ENCODE peak calls at places on chromosomes 3 and 15, in six cellular contexts. K, A, S, C, X and E are unnamed samples.

GRCh38 chr3:111801697-111802655 is 57.1 kb upstream of the PHLDB2 start:
- DNase-seq in X (no peak), A (peak), K (peak), C (peak), S (no peak), E (no peak)

GRCh38 chr15:36208868-36209582 is 370.4 kb upstream of the CDIN1 start:
- DNase-seq in K (peak), X (no peak), S (no peak), C (peak), A (no peak), E (no peak)

GRCh38 chr3:158849747-158850146 is 47.9 kb downstream of the MFSD1 start:
- DNase-seq in K (no peak), C (no peak), S (no peak), X (no peak), A (no peak), E (no peak)

GRCh38 chr3:30655187-30655812 is 48.9 kb downstream of the TGFBR2 start:
- DNase-seq in S (no peak), K (peak), X (no peak), A (peak), C (peak), E (no peak)

GRCh38 chr3:12286927-12287726 is 1.7 kb upstream of the PPARG start:
- DNase-seq in X (peak), S (no peak), C (peak), K (no peak), A (peak), E (peak)

GRCh38 chr3:183493296-183494045 is 62.0 kb downstream of the KLHL6 start:
- DNase-seq in K (no peak), A (peak), S (no peak), X (peak), C (no peak), E (no peak)

GRCh38 chr15:33903661-33904060 is 64.6 kb upstream of the CHRM5 start:
- DNase-seq in X (no peak), A (no peak), C (no peak), S (no peak), K (no peak), E (no peak)

GRCh38 chr3:105187340-105187739 is 179.4 kb upstream of the ALCAM start:
- DNase-seq in S (no peak), X (no peak), C (no peak), A (no peak), K (peak), E (no peak)

GRCh38 chr3:183285828-183286457 is 32.9 kb downstream of the B3GNT5 start:
- DNase-seq in S (no peak), K (peak), C (peak), A (peak), X (no peak), E (peak)

GRCh38 chr3:126970921-126971320 is 12.0 kb upstream of the PLXNA1 start:
- DNase-seq in K (no peak), X (no peak), C (no peak), A (no peak), S (no peak), E (no peak)

GRCh38 chr15:59923508-59923907 is 80.6 kb upstream of the FOXB1 start:
- DNase-seq in A (no peak), K (no peak), S (no peak), X (no peak), C (no peak), E (no peak)

GRCh38 chr15:100727291-100727851 is 125.0 kb downstream of the ASB7 start:
- DNase-seq in C (no peak), X (peak), K (no peak), A (peak), S (no peak), E (no peak)

GRCh38 chr15:60975203-60975602 is 253.9 kb downstream of the RORA start:
- DNase-seq in C (no peak), K (peak), X (no peak), A (no peak), S (no peak), E (no peak)

GRCh38 chr15:69807752-69808151 is 290.0 kb downstream of the TLE3 start:
- DNase-seq in S (no peak), C (peak), K (peak), X (no peak), A (peak), E (no peak)

GRCh38 chr3:117719316-117719926 is 1009.8 kb downstream of the TUSC7 start:
- DNase-seq in X (no peak), K (peak), S (no peak), C (peak), A (peak), E (peak)

GRCh38 chr3:29456901-29457300 is 176.0 kb downstream of the RBMS3 start:
- DNase-seq in C (no peak), K (no peak), A (no peak), X (no peak), S (no peak), E (no peak)

GRCh38 chr3:188594137-188594536 is 440.2 kb downstream of the LPP start:
- DNase-seq in C (peak), S (no peak), A (peak), K (peak), X (no peak), E (peak)

GRCh38 chr3:107666853-107667252 is 144.1 kb downstream of the BBX start:
- DNase-seq in S (no peak), K (no peak), C (no peak), A (peak), X (no peak), E (no peak)

GRCh38 chr15:31870336-31871158 is 159.8 kb upstream of the CHRNA7 start:
- DNase-seq in X (peak), K (peak), C (peak), A (peak), S (peak), E (peak)

GRCh38 chr3:15360786-15361493 is 28.6 kb upstream of the SH3BP5 start:
- DNase-seq in X (no peak), C (no peak), S (no peak), A (no peak), K (peak), E (no peak)

GRCh38 chr3:190345027-190345821 is 23.0 kb upstream of the CLDN1 start:
- DNase-seq in S (no peak), K (peak), X (no peak), A (peak), C (peak), E (peak)

GRCh38 chr3:44530957-44531356 is 24.0 kb upstream of the ZKSCAN7 start:
- DNase-seq in X (no peak), C (no peak), A (no peak), S (no peak), K (no peak), E (no peak)

GRCh38 chr3:89332311-89333159 is 225.1 kb downstream of the EPHA3 start:
- DNase-seq in X (no peak), K (no peak), S (no peak), A (no peak), C (peak), E (no peak)

GRCh38 chr15:96344706-96345559 is 14.4 kb downstream of the NR2F2 start:
- DNase-seq in X (peak), C (peak), A (no peak), K (no peak), S (no peak), E (no peak)

GRCh38 chr15:78455749-78456148 is 17.7 kb downstream of the IREB2 start:
- DNase-seq in X (no peak), A (peak), K (no peak), C (peak), S (no peak), E (no peak)

GRCh38 chr3:127101411-127102067 is 91.4 kb upstream of the PRR23E start:
- DNase-seq in S (no peak), K (no peak), A (no peak), X (no peak), C (no peak), E (no peak)

GRCh38 chr3:141373768-141374526 is 5.6 kb downstream of the ZBTB38 start:
- DNase-seq in C (no peak), K (peak), S (no peak), X (no peak), A (no peak), E (peak)

GRCh38 chr15:69593981-69594966 is 141.7 kb downstream of the RPLP1 start:
- DNase-seq in X (no peak), C (no peak), A (no peak), S (no peak), K (peak), E (no peak)

GRCh38 chr3:195059006-195059350 is 212.0 kb downstream of the XXYLT1 start:
- DNase-seq in X (no peak), K (no peak), C (no peak), S (no peak), A (no peak), E (no peak)

GRCh38 chr15:92880796-92881569 is 19.1 kb upstream of the CHD2 start:
- DNase-seq in X (no peak), K (no peak), A (no peak), C (no peak), S (no peak), E (no peak)

GRCh38 chr3:107431298-107432012 is 54.2 kb downstream of the CCDC54 start:
- DNase-seq in C (peak), A (peak), X (peak), K (peak), S (peak), E (peak)

DNA sequence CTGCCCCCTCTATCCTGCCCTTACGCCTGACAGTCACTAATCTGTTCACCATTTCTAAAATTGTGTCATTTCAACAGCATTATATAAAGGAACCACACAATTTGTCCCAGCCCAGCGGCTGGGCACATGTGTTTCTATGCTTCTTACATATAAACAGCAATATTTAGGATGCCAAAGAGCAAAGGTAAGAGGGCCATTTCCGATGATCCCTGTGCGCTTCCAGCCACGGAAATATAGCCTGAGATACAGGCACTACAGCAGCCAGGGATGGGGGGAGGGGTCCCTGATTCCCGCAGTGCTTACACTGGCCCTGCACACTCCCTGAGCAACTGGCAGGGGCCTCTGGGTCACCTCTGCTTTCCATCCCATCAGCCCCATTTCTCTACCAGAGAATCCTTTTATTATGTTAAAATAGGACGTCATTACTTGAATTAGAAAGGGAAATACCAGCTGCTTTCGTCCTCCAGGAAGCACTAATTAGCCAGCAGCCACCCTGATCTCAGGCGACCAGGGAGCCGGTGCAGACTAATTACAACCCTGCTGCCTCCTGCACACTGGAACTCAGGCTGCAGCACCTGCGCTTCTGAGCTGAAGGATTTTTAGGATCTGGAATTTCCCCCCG is 372.1 kb upstream of the ATP10A start:
- DNase-seq in C (no peak), A (no peak), X (peak), K (no peak), S (peak), E (peak)
- H4K8ac ChIP-seq in C (no peak), A (no peak), X (no peak), K (no peak), S (no peak), E (no peak)

DNA sequence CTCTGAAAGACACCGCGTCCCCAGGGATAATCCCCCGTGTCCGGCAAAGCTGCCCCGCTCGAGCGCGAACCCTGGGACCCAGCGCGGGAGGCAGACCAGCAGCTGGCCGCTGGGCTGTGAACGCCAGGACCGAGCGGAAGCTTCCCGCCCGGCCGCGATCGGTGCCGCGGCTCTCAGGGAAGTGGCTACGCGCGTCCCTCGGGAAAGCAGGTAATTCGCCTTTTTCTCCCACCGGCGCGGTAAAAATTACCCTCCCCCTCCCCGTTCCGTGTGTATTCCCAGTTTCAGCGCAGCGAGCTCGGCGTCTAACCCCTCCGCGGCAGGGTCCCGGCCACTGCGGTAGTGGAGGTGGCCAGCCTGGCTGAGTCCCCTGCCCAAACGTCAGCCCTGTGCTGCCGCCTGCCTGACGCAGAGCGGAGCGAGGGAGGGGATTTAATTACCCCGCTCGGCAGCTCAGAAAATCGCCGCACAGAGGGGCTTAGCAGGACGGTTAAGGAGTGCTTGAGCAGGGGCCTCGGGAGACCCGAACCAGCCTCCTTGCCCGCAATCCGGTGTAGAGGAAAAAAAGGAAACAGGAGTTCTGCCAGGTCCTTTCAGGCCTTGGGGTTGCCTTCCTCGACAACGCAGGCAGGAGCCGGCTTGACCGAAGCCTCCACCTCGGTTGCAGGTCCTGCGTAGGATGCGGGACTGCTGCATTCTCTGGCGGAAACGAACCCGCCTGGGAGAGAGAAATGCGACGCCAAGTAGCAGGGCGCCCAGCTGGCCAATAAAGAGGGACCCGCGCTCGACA is 2.9 kb downstream of the GATA2 start:
- DNase-seq in X (peak), K (no peak), A (peak), C (peak), S (no peak), E (peak)
- H3K4me2 ChIP-seq in X (peak), K (peak), A (peak), C (peak), S (peak), E (peak)

DNA sequence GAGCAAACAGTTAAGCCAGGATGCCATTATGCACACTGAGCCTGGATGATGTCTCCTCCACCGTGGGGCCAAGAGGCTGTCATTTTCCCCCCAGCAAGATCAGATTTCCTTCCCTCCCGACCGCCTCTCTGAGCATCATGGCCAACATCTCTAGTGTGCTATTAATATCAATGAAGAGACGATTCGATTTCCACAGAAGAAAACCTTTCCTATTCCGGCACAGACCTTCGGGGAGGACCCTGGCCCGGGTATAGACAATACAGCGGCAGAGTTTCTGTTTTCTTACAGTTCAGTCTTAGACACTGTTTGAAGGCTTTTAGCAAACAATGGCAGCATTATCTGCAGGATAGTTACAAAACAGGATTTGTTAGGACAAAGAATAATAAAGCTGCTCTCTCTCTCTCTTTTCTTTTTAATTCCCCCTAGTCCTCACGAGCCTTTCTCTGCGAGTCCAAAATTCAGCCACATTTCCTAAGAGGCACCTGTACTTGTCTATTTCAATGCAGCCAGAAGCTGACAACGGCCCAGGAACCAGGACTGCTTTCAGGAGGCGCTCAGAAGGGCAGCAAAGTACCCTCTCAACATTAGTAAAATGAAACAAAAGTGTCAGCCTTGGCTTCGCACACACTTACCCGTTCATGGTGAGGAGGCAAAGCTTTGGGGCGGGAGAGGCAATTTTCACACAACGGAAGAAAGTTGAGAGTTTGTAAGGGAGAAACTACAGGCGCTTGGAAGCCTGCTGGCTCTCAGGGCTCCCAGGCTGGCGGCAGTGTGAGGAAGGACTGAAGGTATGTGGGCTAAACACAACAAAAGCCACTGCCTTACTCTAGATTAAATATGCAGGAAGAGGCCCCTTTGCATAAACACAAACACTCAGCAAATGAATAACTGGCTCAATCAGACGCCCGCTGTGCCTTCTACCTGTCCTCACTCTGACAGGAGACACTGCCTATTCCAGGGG is 278.0 kb downstream of the FOXP1 start:
- DNase-seq in C (peak), X (peak), A (no peak), K (peak), S (peak), E (peak)
- H3K4me3 ChIP-seq in C (no peak), X (peak), A (no peak), K (peak), S (peak), E (no peak)

GRCh38 chr15:72375501-72375845 is 341 bp downstream of the HEXA start:
- DNase-seq in S (no peak), K (no peak), A (peak), X (no peak), C (no peak), E (no peak)

GRCh38 chr15:72380743-72381142 is 4.9 kb upstream of the HEXA start:
- DNase-seq in X (no peak), C (no peak), K (no peak), A (no peak), S (no peak), E (no peak)

GRCh38 chr15:72379856-72380255 is 4.0 kb upstream of the HEXA start:
- DNase-seq in C (no peak), K (no peak), S (no peak), A (no peak), X (no peak), E (no peak)

DNA sequence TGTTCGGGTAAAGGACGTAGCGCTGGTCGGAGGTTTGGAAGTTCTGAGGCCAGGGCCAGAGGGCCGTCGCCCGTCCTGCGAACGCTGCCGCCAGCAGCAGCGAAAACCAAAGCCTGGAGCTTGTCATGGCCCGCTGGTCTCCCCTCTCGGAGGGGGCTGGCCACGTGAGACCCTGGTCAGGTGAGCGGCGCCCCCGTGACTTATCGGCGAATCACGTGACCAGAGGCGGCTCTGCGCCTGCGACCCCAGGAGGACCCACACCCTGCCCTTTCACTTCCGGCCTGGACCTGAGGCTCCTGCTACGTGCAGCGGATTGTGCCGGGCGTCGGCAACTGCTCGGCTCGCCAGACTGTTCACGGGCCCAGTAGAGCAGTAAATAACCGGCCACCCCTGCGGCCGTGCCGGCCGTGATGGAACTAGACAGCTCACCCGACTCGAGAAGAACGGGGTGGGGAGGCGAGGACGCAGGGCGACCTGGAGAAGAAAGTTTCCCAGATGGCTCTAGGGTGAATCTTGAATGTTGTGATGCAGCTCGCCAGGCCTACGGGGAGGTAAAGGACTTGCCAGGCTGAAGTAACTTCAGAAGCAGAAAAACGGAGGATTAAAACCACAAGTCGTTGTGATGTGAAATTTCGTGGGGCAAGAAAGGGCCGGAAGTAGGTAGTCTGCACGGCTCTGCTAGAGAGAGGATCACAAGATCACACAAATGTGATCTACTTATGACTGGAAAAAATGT is at the start of gene HEXA:
- DNase-seq in C (peak), K (peak), A (peak), S (peak), X (peak), E (peak)
- H4K8ac ChIP-seq in C (peak), K (peak), A (peak), S (peak), X (peak), E (peak)

DNA sequence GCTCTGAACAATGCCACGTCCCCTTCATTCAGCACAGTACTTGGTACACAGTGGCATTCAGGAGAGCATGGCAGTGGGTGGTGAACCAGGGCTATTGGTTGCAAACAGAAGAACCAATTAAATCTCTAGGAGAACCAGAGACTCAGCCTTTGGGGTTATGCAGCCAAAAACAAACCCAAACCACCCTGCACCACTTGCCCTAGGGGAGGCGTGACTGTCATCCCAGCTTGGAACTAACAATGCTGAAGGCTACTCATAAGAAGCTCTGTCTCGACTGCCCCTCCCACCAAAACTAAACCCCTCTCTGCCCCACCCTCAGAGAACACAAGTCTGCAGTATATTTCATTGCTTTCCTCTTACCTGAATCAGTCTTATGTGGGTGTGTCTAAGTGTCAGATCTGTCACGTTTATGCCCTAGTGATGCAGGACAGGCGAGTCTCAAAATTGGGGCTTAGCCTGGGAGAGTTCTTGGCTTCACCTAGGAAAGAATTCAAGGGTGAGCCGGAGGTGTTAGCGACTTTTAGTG is 15.2 kb upstream of the KLHL40 start:
- DNase-seq in A (no peak), C (no peak), S (no peak), X (no peak), K (no peak), E (no peak)
- H3K4me2 ChIP-seq in A (no peak), C (no peak), S (no peak), X (no peak), K (no peak), E (no peak)

GRCh38 chr3:101852315-101852714 is 3.0 kb downstream of the NFKBIZ start:
- DNase-seq in C (no peak), S (no peak), A (no peak), X (no peak), K (no peak), E (no peak)
- H3K4me3 ChIP-seq in C (no peak), S (no peak), A (no peak), X (peak), K (peak), E (no peak)